ENCODE peak calls at places on chromosomes 11 and 22, in eight cellular contexts. W, M, H, F, J, E, O and A are unnamed samples. For H3K4me1, the result is how much of the 10 kb centered on the place peaks cover.

GRCh38 chr22:40345271-40345670 is 1.0 kb upstream of the ADSL start:
- DNase-seq in W (no peak), M (peak), H (no peak), F (no peak), J (no peak), E (no peak), O (no peak), A (no peak)

GRCh38 chr22:41512421-41513194 is 31.7 kb downstream of the POLR3H start:
- DNase-seq in W (no peak), M (peak), H (peak), F (no peak), J (peak), E (peak), O (no peak), A (no peak)

GRCh38 chr22:45201678-45202332 is 38.1 kb downstream of the NUP50 start:
- DNase-seq in W (no peak), M (peak), H (no peak), F (no peak), J (no peak), E (no peak), O (peak), A (no peak)

GRCh38 chr11:74470526-74470925 is 3.2 kb upstream of the KCNE3 start:
- DNase-seq in W (no peak), M (no peak), H (no peak), F (no peak), J (no peak), E (no peak), O (no peak), A (no peak)

GRCh38 chr11:116117326-116118137 is 613.3 kb upstream of the CADM1 start:
- DNase-seq in W (no peak), M (no peak), H (no peak), F (peak), J (no peak), E (no peak), O (no peak), A (no peak)

GRCh38 chr11:45096636-45097035 is 49.8 kb upstream of the PRDM11 start:
- DNase-seq in W (no peak), M (no peak), H (no peak), F (no peak), J (peak), E (no peak), O (no peak), A (no peak)

GRCh38 chr11:104764718-104765045 is 133.6 kb downstream of the CASP12 start:
- DNase-seq in W (no peak), M (no peak), H (no peak), F (no peak), J (no peak), E (no peak), O (no peak), A (no peak)

GRCh38 chr11:18322818-18323570 is 627 bp downstream of the GTF2H1 start:
- DNase-seq in W (no peak), M (no peak), H (no peak), F (no peak), J (no peak), E (peak), O (no peak), A (no peak)

GRCh38 chr22:36565686-36566085 is 36.7 kb upstream of the EIF3D start:
- DNase-seq in W (no peak), M (peak), H (no peak), F (no peak), J (no peak), E (no peak), O (no peak), A (no peak)

GRCh38 chr11:86360775-86361395 is 13.8 kb upstream of the CCDC81 start:
- DNase-seq in W (no peak), M (peak), H (no peak), F (no peak), J (no peak), E (peak), O (no peak), A (no peak)

GRCh38 chr22:45235101-45235777 is 5.5 kb downstream of the KIAA0930 start:
- DNase-seq in W (no peak), M (no peak), H (no peak), F (peak), J (no peak), E (no peak), O (peak), A (no peak)

GRCh38 chr11:72308226-72309073 is 64.5 kb upstream of the PHOX2A start:
- DNase-seq in W (no peak), M (peak), H (no peak), F (no peak), J (no peak), E (no peak), O (no peak), A (no peak)

GRCh38 chr11:122076721-122077120 is 39.3 kb downstream of the BLID start:
- DNase-seq in W (no peak), M (no peak), H (no peak), F (no peak), J (no peak), E (no peak), O (no peak), A (no peak)

GRCh38 chr22:30602049-30602448 is 4.9 kb upstream of the TCN2 start:
- DNase-seq in W (no peak), M (peak), H (no peak), F (no peak), J (no peak), E (peak), O (no peak), A (no peak)

GRCh38 chr22:22927196-22927887 is 39.7 kb downstream of the IGLL5 start:
- DNase-seq in W (no peak), M (no peak), H (no peak), F (no peak), J (no peak), E (no peak), O (no peak), A (no peak)

GRCh38 chr22:22926359-22927195 is 39.0 kb downstream of the IGLL5 start:
- DNase-seq in W (no peak), M (no peak), H (no peak), F (no peak), J (no peak), E (no peak), O (no peak), A (no peak)

GRCh38 chr22:22929381-22930221 is 42.0 kb downstream of the IGLL5 start:
- DNase-seq in W (no peak), M (no peak), H (no peak), F (peak), J (no peak), E (no peak), O (no peak), A (no peak)

GRCh38 chr22:22928666-22929380 is 41.2 kb downstream of the IGLL5 start:
- DNase-seq in W (no peak), M (peak), H (no peak), F (peak), J (no peak), E (no peak), O (peak), A (no peak)

GRCh38 chr22:22927888-22928665 is 40.5 kb downstream of the IGLL5 start:
- DNase-seq in W (no peak), M (no peak), H (no peak), F (no peak), J (no peak), E (no peak), O (no peak), A (no peak)
- H3K4me1 ChIP-seq in W (under half), M (under half), H (under half), F (half or more), J (under half), E (under half), O (under half), A (under half)

GRCh38 chr11:8685820-8686219 is 3.2 kb downstream of the RPL27A start:
- DNase-seq in W (no peak), M (no peak), H (no peak), F (no peak), J (no peak), E (no peak), O (no peak), A (no peak)
- H3K4me1 ChIP-seq in W (under half), M (under half), H (under half), F (half or more), J (under half), E (under half), O (under half), A (under half)

GRCh38 chr11:96332236-96332761 is 10.7 kb downstream of the MAML2 start:
- DNase-seq in W (no peak), M (no peak), H (no peak), F (no peak), J (no peak), E (peak), O (no peak), A (no peak)

GRCh38 chr11:96330511-96330859 is 12.5 kb downstream of the MAML2 start:
- DNase-seq in W (no peak), M (no peak), H (no peak), F (no peak), J (no peak), E (no peak), O (no peak), A (no peak)

GRCh38 chr11:96333076-96333744 is 9.8 kb downstream of the MAML2 start:
- DNase-seq in W (no peak), M (no peak), H (no peak), F (no peak), J (no peak), E (no peak), O (no peak), A (no peak)

GRCh38 chr11:96329855-96330510 is 13.0 kb downstream of the MAML2 start:
- DNase-seq in W (no peak), M (no peak), H (no peak), F (no peak), J (no peak), E (no peak), O (no peak), A (no peak)

GRCh38 chr11:96331556-96332168 is 11.3 kb downstream of the MAML2 start:
- DNase-seq in W (no peak), M (no peak), H (no peak), F (no peak), J (no peak), E (no peak), O (peak), A (no peak)
- H3K4me1 ChIP-seq in W (under half), M (under half), H (under half), F (half or more), J (under half), E (under half), O (half or more), A (under half)

GRCh38 chr11:63846897-63847296 is 8.0 kb downstream of the MARK2 start:
- DNase-seq in W (no peak), M (no peak), H (no peak), F (no peak), J (no peak), E (no peak), O (no peak), A (no peak)
- H3K4me1 ChIP-seq in W (under half), M (under half), H (under half), F (half or more), J (under half), E (under half), O (half or more), A (under half)